ENCODE peak calls at places on chromosomes 7 and 10, in five cellular contexts. One of them, this sample, is unnamed.

GRCh38 chr7:4226166-4226857 is 455.8 kb upstream of the FOXK1 start:
- DNase-seq in smooth muscle cell of the brain vasculature: no peak
- DNase-seq in NCI-H2081: peak
- DNase-seq in NCI-H510A treated with DMSO at 0.1 percent for 48 hours: no peak
- DNase-seq in ovary: no peak
- DNase-seq in this sample: no peak

GRCh38 chr10:110474017-110474416 is 23.7 kb upstream of the DUSP5 start:
- DNase-seq in smooth muscle cell of the brain vasculature: no peak
- DNase-seq in ovary: no peak
- DNase-seq in NCI-H510A treated with DMSO at 0.1 percent for 48 hours: no peak
- DNase-seq in NCI-H2081: no peak
- DNase-seq in this sample: no peak

GRCh38 chr7:100607111-100607510 is 4.9 kb downstream of the PCOLCE start:
- DNase-seq in NCI-H510A treated with DMSO at 0.1 percent for 48 hours: no peak
- DNase-seq in smooth muscle cell of the brain vasculature: no peak
- DNase-seq in NCI-H2081: no peak
- DNase-seq in ovary: no peak
- DNase-seq in this sample: no peak

GRCh38 chr7:150665075-150665794 is 20.3 kb upstream of the GIMAP2 start:
- DNase-seq in ovary: no peak
- DNase-seq in NCI-H510A treated with DMSO at 0.1 percent for 48 hours: no peak
- DNase-seq in NCI-H2081: no peak
- DNase-seq in smooth muscle cell of the brain vasculature: no peak
- DNase-seq in this sample: no peak

GRCh38 chr7:521221-522070 is 1.8 kb upstream of the PDGFA start:
- DNase-seq in NCI-H2081: no peak
- DNase-seq in ovary: peak
- DNase-seq in smooth muscle cell of the brain vasculature: no peak
- DNase-seq in NCI-H510A treated with DMSO at 0.1 percent for 48 hours: no peak
- DNase-seq in this sample: no peak

GRCh38 chr10:96306516-96306915 is 2.3 kb downstream of the DNTT start:
- DNase-seq in NCI-H2081: peak
- DNase-seq in smooth muscle cell of the brain vasculature: no peak
- DNase-seq in ovary: no peak
- DNase-seq in NCI-H510A treated with DMSO at 0.1 percent for 48 hours: peak
- DNase-seq in this sample: peak

GRCh38 chr10:48496105-48496830 is 108.6 kb downstream of the ARHGAP22 start:
- DNase-seq in NCI-H510A treated with DMSO at 0.1 percent for 48 hours: no peak
- DNase-seq in NCI-H2081: no peak
- DNase-seq in ovary: no peak
- DNase-seq in smooth muscle cell of the brain vasculature: no peak
- DNase-seq in this sample: no peak

GRCh38 chr10:73875139-73875475 is 752 bp upstream of the CAMK2G start:
- DNase-seq in smooth muscle cell of the brain vasculature: no peak
- DNase-seq in NCI-H2081: no peak
- DNase-seq in NCI-H510A treated with DMSO at 0.1 percent for 48 hours: no peak
- DNase-seq in ovary: no peak
- DNase-seq in this sample: no peak

GRCh38 chr7:95527033-95527775 is 41.5 kb downstream of the ASB4 start:
- DNase-seq in smooth muscle cell of the brain vasculature: peak
- DNase-seq in NCI-H510A treated with DMSO at 0.1 percent for 48 hours: peak
- DNase-seq in NCI-H2081: peak
- DNase-seq in ovary: peak
- DNase-seq in this sample: peak

GRCh38 chr10:119735451-119735850 is 9.6 kb downstream of the INPP5F start:
- DNase-seq in NCI-H510A treated with DMSO at 0.1 percent for 48 hours: no peak
- DNase-seq in smooth muscle cell of the brain vasculature: no peak
- DNase-seq in NCI-H2081: no peak
- DNase-seq in ovary: no peak
- DNase-seq in this sample: no peak

GRCh38 chr7:70416611-70417010 is 715.3 kb upstream of the GALNT17 start:
- DNase-seq in NCI-H510A treated with DMSO at 0.1 percent for 48 hours: no peak
- DNase-seq in smooth muscle cell of the brain vasculature: no peak
- DNase-seq in ovary: no peak
- DNase-seq in NCI-H2081: no peak
- DNase-seq in this sample: no peak

GRCh38 chr7:101118856-101119255 is 8.0 kb upstream of the SERPINE1 start:
- DNase-seq in ovary: no peak
- DNase-seq in smooth muscle cell of the brain vasculature: no peak
- DNase-seq in NCI-H510A treated with DMSO at 0.1 percent for 48 hours: no peak
- DNase-seq in NCI-H2081: no peak
- DNase-seq in this sample: no peak

GRCh38 chr10:62475531-62475930 is 101.4 kb downstream of the ZNF365 start:
- DNase-seq in NCI-H510A treated with DMSO at 0.1 percent for 48 hours: no peak
- DNase-seq in NCI-H2081: no peak
- DNase-seq in ovary: no peak
- DNase-seq in smooth muscle cell of the brain vasculature: no peak
- DNase-seq in this sample: no peak

GRCh38 chr10:12097791-12098190 is 29.0 kb downstream of the DHTKD1 start:
- DNase-seq in smooth muscle cell of the brain vasculature: no peak
- DNase-seq in NCI-H510A treated with DMSO at 0.1 percent for 48 hours: peak
- DNase-seq in ovary: no peak
- DNase-seq in NCI-H2081: peak
- DNase-seq in this sample: peak

GRCh38 chr7:87345962-87346371 is 503 bp downstream of the CROT start:
- DNase-seq in smooth muscle cell of the brain vasculature: no peak
- DNase-seq in NCI-H2081: no peak
- DNase-seq in NCI-H510A treated with DMSO at 0.1 percent for 48 hours: peak
- DNase-seq in ovary: no peak
- DNase-seq in this sample: no peak

GRCh38 chr10:119393421-119393820 is 149.1 kb downstream of the RGS10 start:
- DNase-seq in smooth muscle cell of the brain vasculature: no peak
- DNase-seq in ovary: no peak
- DNase-seq in NCI-H510A treated with DMSO at 0.1 percent for 48 hours: no peak
- DNase-seq in NCI-H2081: no peak
- DNase-seq in this sample: no peak

GRCh38 chr7:41027428-41028115 is 675.3 kb downstream of the INHBA start:
- DNase-seq in NCI-H510A treated with DMSO at 0.1 percent for 48 hours: no peak
- DNase-seq in NCI-H2081: no peak
- DNase-seq in ovary: no peak
- DNase-seq in smooth muscle cell of the brain vasculature: peak
- DNase-seq in this sample: no peak

GRCh38 chr7:36591643-36592042 is 132.7 kb downstream of the AOAH start:
- DNase-seq in ovary: no peak
- DNase-seq in NCI-H2081: no peak
- DNase-seq in NCI-H510A treated with DMSO at 0.1 percent for 48 hours: no peak
- DNase-seq in smooth muscle cell of the brain vasculature: no peak
- DNase-seq in this sample: no peak

GRCh38 chr7:100119701-100120517 is 475 bp downstream of the CNPY4 start:
- DNase-seq in ovary: peak
- DNase-seq in smooth muscle cell of the brain vasculature: no peak
- DNase-seq in NCI-H510A treated with DMSO at 0.1 percent for 48 hours: no peak
- DNase-seq in NCI-H2081: no peak
- DNase-seq in this sample: peak

GRCh38 chr10:6647811-6648526 is 67.9 kb upstream of the PRKCQ start:
- DNase-seq in NCI-H2081: peak
- DNase-seq in smooth muscle cell of the brain vasculature: no peak
- DNase-seq in NCI-H510A treated with DMSO at 0.1 percent for 48 hours: no peak
- DNase-seq in ovary: no peak
- DNase-seq in this sample: no peak

GRCh38 chr7:105674200-105675030 is 93.1 kb upstream of the EFCAB10 start:
- DNase-seq in NCI-H2081: no peak
- DNase-seq in ovary: no peak
- DNase-seq in smooth muscle cell of the brain vasculature: no peak
- DNase-seq in NCI-H510A treated with DMSO at 0.1 percent for 48 hours: no peak
- DNase-seq in this sample: no peak